ENCODE peak calls at places on chromosome 19, in six cellular contexts. E, H, P, Q, A and Y are unnamed samples.
A peak's percentile ranks its signal among the peaks of the same experiment; 100 is the strongest.

GRCh38 chr19:44848805-44849457 is 2.8 kb downstream of the NECTIN2 start:
- DNase-seq in E (no peak), H (no peak), P (peak; percentile 9), Q (no peak), A (no peak), Y (no peak)

GRCh38 chr19:34707661-34708060 is 26.4 kb upstream of the ZNF181 start:
- DNase-seq in E (no peak), H (no peak), P (no peak), Q (no peak), A (no peak), Y (no peak)

GRCh38 chr19:14632286-14632685 is 42.4 kb downstream of the ADGRE3 start:
- DNase-seq in E (peak; percentile 62), H (peak; percentile 45), P (peak; percentile 4), Q (no peak), A (peak; percentile 9), Y (no peak)

GRCh38 chr19:39167461-39168257 is 29.1 kb upstream of the NCCRP1 start:
- DNase-seq in E (no peak), H (no peak), P (no peak), Q (no peak), A (no peak), Y (no peak)

GRCh38 chr19:294819-295686 is 3.9 kb upstream of the PLPP2 start:
- DNase-seq in E (peak; percentile 53), H (peak; percentile 29), P (peak; percentile 59), Q (no peak), A (no peak), Y (peak; percentile 84)

GRCh38 chr19:4749870-4750269 is 26.2 kb upstream of the DPP9 start:
- DNase-seq in E (no peak), H (no peak), P (no peak), Q (peak; percentile 68), A (no peak), Y (no peak)

GRCh38 chr19:8096071-8096470 is 43.5 kb downstream of the CCL25 start:
- DNase-seq in E (no peak), H (no peak), P (no peak), Q (no peak), A (no peak), Y (no peak)

GRCh38 chr19:34468400-34468799 is 13.2 kb upstream of the WTIP start:
- DNase-seq in E (no peak), H (no peak), P (no peak), Q (no peak), A (no peak), Y (no peak)

GRCh38 chr19:6753178-6754031 is 13.8 kb downstream of the SH2D3A start:
- DNase-seq in E (peak; percentile 89), H (peak; percentile 81), P (peak; percentile 63), Q (no peak), A (no peak), Y (no peak)

GRCh38 chr19:50414850-50415660 is 3.7 kb upstream of the SPIB start:
- DNase-seq in E (peak; percentile 90), H (peak; percentile 86), P (peak; percentile 89), Q (peak; percentile 51), A (no peak), Y (peak; percentile 74)

GRCh38 chr19:45705710-45706415 is 13.4 kb downstream of the QPCTL start:
- DNase-seq in E (no peak), H (no peak), P (no peak), Q (no peak), A (no peak), Y (no peak)

GRCh38 chr19:14337510-14337909 is 43.7 kb upstream of the ADGRE5 start:
- DNase-seq in E (peak; percentile 48), H (peak; percentile 75), P (peak; percentile 15), Q (no peak), A (no peak), Y (no peak)

GRCh38 chr19:6587093-6587820 is 3.7 kb downstream of the CD70 start:
- DNase-seq in E (peak; percentile 75), H (no peak), P (no peak), Q (no peak), A (no peak), Y (no peak)

GRCh38 chr19:1074512-1075283 is 7.7 kb downstream of the ARHGAP45 start:
- DNase-seq in E (peak; percentile 95), H (peak; percentile 74), P (no peak), Q (peak; percentile 59), A (no peak), Y (peak; percentile 99)

GRCh38 chr19:13689050-13689449 is 75.3 kb upstream of the MRI1 start:
- DNase-seq in E (peak; percentile 11), H (peak; percentile 44), P (peak; percentile 25), Q (no peak), A (no peak), Y (no peak)

GRCh38 chr19:45046355-45046754 is 7.5 kb downstream of the CLASRP start:
- DNase-seq in E (no peak), H (no peak), P (no peak), Q (no peak), A (no peak), Y (no peak)

GRCh38 chr19:7442423-7442822 is 46.4 kb downstream of the PEX11G start:
- DNase-seq in E (no peak), H (no peak), P (no peak), Q (peak; percentile 49), A (no peak), Y (no peak)

GRCh38 chr19:54009440-54009839 is 18.0 kb downstream of the CACNG6 start:
- DNase-seq in E (no peak), H (peak; percentile 80), P (no peak), Q (no peak), A (no peak), Y (no peak)

GRCh38 chr19:33240181-33240771 is 14.6 kb upstream of the SLC7A10 start:
- DNase-seq in E (no peak), H (no peak), P (no peak), Q (no peak), A (no peak), Y (no peak)

GRCh38 chr19:49999371-50000010 is 25.7 kb downstream of the VRK3 start:
- DNase-seq in E (no peak), H (no peak), P (no peak), Q (no peak), A (no peak), Y (no peak)

GRCh38 chr19:44776402-44777096 is 1.1 kb upstream of the CBLC start:
- DNase-seq in E (no peak), H (no peak), P (no peak), Q (no peak), A (no peak), Y (no peak)

GRCh38 chr19:40662925-40663711 is 27.3 kb downstream of the NUMBL start:
- DNase-seq in E (peak; percentile 97), H (peak; percentile 95), P (peak; percentile 96), Q (peak; percentile 89), A (peak; percentile 57), Y (peak; percentile 85)
- TF ChIP-seq CTCF in E (peak; percentile 96), H (peak; percentile 100), P (peak; percentile 98), Q (peak; percentile 99), A (peak; percentile 88), Y (no peak)

DNA sequence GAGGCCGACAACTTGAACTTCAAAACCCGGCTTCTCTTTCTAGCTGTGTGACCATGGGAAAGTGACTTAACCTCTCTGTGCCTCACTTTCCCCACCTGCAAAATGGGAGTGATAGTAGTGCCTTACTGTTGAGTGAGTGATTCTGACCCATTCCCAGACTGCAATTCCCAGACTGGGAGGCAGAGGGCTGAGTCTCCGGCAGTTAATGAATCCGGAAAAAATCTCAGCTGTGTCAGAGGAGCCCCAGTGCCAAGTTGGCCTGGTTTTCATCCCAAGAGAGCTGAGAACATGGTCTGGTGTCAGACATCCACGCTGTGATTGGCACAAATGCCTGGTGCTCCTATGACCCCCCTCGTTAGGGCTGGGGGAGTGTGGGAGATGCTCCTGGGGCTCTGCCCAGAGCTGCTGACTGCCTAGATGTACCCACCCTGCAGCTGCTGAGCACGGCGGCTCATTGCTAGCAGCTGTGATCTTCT is 50.0 kb downstream of the PIN1 start:
- DNase-seq in E (no peak), H (no peak), P (no peak), Q (peak; percentile 74), A (no peak), Y (no peak)
- TF ChIP-seq CTCF in E (no peak), H (no peak), P (no peak), Q (peak; percentile 56), A (peak; percentile 40), Y (peak; percentile 55)

GRCh38 chr19:18317998-18318800 is 4.7 kb downstream of the LSM4 start:
- DNase-seq in E (no peak), H (no peak), P (no peak), Q (no peak), A (no peak), Y (no peak)

GRCh38 chr19:18322318-18322758 is 538 bp downstream of the LSM4 start:
- DNase-seq in E (peak; percentile 45), H (peak; percentile 74), P (peak; percentile 40), Q (no peak), A (no peak), Y (no peak)

GRCh38 chr19:18321729-18322091 is 1.2 kb downstream of the LSM4 start:
- DNase-seq in E (no peak), H (no peak), P (no peak), Q (no peak), A (no peak), Y (no peak)

GRCh38 chr19:18320865-18321728 is 1.8 kb downstream of the LSM4 start:
- DNase-seq in E (no peak), H (no peak), P (no peak), Q (no peak), A (no peak), Y (no peak)

GRCh38 chr19:18319591-18320135 is 3.2 kb downstream of the LSM4 start:
- DNase-seq in E (no peak), H (no peak), P (no peak), Q (no peak), A (no peak), Y (no peak)
- TF ChIP-seq CTCF in E (no peak), H (no peak), P (no peak), Q (no peak), A (no peak), Y (no peak)

GRCh38 chr19:15869109-15869555 is 28.7 kb downstream of the CYP4F2 start:
- DNase-seq in E (peak; percentile 19), H (peak; percentile 56), P (no peak), Q (no peak), A (no peak), Y (no peak)
- TF ChIP-seq CTCF in E (no peak), H (peak; percentile 41), P (no peak), Q (peak; percentile 50), A (peak; percentile 42), Y (peak; percentile 68)

DNA sequence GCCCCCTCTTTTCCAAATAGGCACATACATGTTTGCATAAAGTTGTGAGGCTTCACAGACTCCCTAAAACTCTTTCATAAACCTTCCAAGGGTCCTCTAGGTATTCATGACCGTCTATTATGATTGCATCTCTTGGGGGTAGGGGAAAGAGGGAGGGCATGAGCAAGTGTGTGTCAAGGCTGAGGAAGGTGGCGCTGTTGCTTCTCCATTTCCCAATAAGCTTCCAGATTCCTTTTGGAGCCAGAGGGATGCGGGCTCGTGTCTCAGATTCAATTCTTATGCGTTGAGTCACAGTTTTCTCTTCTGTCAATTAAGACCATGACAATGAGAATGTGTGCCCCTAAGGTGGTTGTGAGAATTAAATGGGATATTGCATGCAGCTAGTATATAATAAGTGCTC is 51.0 kb upstream of the CYP2A7 start:
- DNase-seq in E (no peak), H (peak; percentile 80), P (no peak), Q (no peak), A (no peak), Y (no peak)
- TF ChIP-seq CTCF in E (no peak), H (peak; percentile 49), P (no peak), Q (no peak), A (no peak), Y (no peak)

GRCh38 chr19:48218964-48219363 is 36.7 kb downstream of the CARD8 start:
- DNase-seq in E (no peak), H (no peak), P (no peak), Q (no peak), A (no peak), Y (no peak)
- TF ChIP-seq CTCF in E (no peak), H (no peak), P (no peak), Q (no peak), A (no peak), Y (no peak)

GRCh38 chr19:18152817-18153554 is at the start of gene PIK3R2:
- DNase-seq in E (peak; percentile 97), H (peak; percentile 97), P (peak; percentile 100), Q (peak; percentile 100), A (peak; percentile 96), Y (peak; percentile 96)
- TF ChIP-seq CTCF in E (peak; percentile 59), H (peak; percentile 22), P (no peak), Q (peak; percentile 3), A (no peak), Y (no peak)